ENCODE peak calls at places on chromosomes 16 and 17, in four cellular contexts. K, V, Q and X are unnamed samples.

GRCh38 chr17:59668816-59669215 is 38.4 kb downstream of the PTRH2 start:
- DNase-seq in K (peak), V (no peak), Q (no peak), X (no peak)

GRCh38 chr16:49528564-49529150 is 155.1 kb downstream of the C16orf78 start:
- DNase-seq in K (no peak), V (no peak), Q (no peak), X (no peak)

GRCh38 chr16:70523621-70524405 is at the start of gene SF3B3:
- DNase-seq in K (peak), V (peak), Q (peak), X (peak)

GRCh38 chr16:89883346-89884040 is 10.1 kb downstream of the TCF25 start:
- DNase-seq in K (no peak), V (no peak), Q (no peak), X (no peak)

GRCh38 chr17:48113201-48113676 is 5.7 kb downstream of the SNX11 start:
- DNase-seq in K (no peak), V (no peak), Q (no peak), X (no peak)

GRCh38 chr16:10577305-10578202 is 2.8 kb downstream of the EMP2 start:
- DNase-seq in K (no peak), V (peak), Q (no peak), X (no peak)

GRCh38 chr17:49691086-49691676 is 13.3 kb upstream of the SPOP start:
- DNase-seq in K (no peak), V (no peak), Q (no peak), X (no peak)

GRCh38 chr17:2253768-2254406 is 49.7 kb downstream of the SMG6 start:
- DNase-seq in K (no peak), V (no peak), Q (no peak), X (no peak)

GRCh38 chr16:14307623-14308356 is 236.7 kb downstream of the MRTFB start:
- DNase-seq in K (no peak), V (no peak), Q (no peak), X (no peak)

GRCh38 chr17:65656390-65657250 is 95.2 kb upstream of the AXIN2 start:
- DNase-seq in K (no peak), V (no peak), Q (no peak), X (no peak)

GRCh38 chr17:36932383-36933173 is 4.7 kb upstream of the LHX1 start:
- DNase-seq in K (no peak), V (peak), Q (no peak), X (no peak)

GRCh38 chr16:81692571-81692970 is 86.5 kb upstream of the PLCG2 start:
- DNase-seq in K (no peak), V (no peak), Q (no peak), X (no peak)

GRCh38 chr17:62998665-62999393 is 32.8 kb downstream of the TANC2 start:
- DNase-seq in K (no peak), V (no peak), Q (no peak), X (no peak)

GRCh38 chr16:53285236-53285635 is 149.0 kb upstream of the RBL2 start:
- DNase-seq in K (no peak), V (no peak), Q (no peak), X (no peak)

GRCh38 chr16:89316701-89317100 is 99.2 kb downstream of the ZNF778 start:
- DNase-seq in K (no peak), V (no peak), Q (no peak), X (no peak)

GRCh38 chr17:75679706-75680201 is 12.6 kb downstream of the SAP30BP start:
- DNase-seq in K (peak), V (no peak), Q (no peak), X (no peak)

GRCh38 chr17:47305302-47305923 is 18.3 kb upstream of the EFCAB13 start:
- DNase-seq in K (peak), V (no peak), Q (no peak), X (no peak)

GRCh38 chr17:82859431-82860403 is 19.9 kb upstream of the ZNF750 start:
- DNase-seq in K (no peak), V (peak), Q (peak), X (no peak)

GRCh38 chr16:57834936-57835335 is 32.6 kb upstream of the KIFC3 start:
- DNase-seq in K (peak), V (no peak), Q (no peak), X (no peak)

GRCh38 chr17:33492731-33493260 is 199.7 kb upstream of the ASIC2 start:
- DNase-seq in K (no peak), V (no peak), Q (no peak), X (no peak)

GRCh38 chr17:43212641-43213490 is 1.2 kb downstream of the TMEM106A start:
- DNase-seq in K (no peak), V (no peak), Q (no peak), X (no peak)

GRCh38 chr17:1948517-1948825 is 76.7 kb downstream of the RTN4RL1 start:
- DNase-seq in K (no peak), V (no peak), Q (no peak), X (no peak)

GRCh38 chr17:29583324-29584248 is 5.9 kb downstream of the GIT1 start:
- DNase-seq in K (peak), V (no peak), Q (no peak), X (no peak)

GRCh38 chr16:20611975-20612471 is 35.9 kb upstream of the ACSM2B start:
- DNase-seq in K (no peak), V (peak), Q (no peak), X (no peak)

GRCh38 chr16:75471723-75472634 is 7.5 kb upstream of the TMEM170A start:
- DNase-seq in K (peak), V (peak), Q (no peak), X (no peak)

GRCh38 chr17:75843577-75844529 is at the start of gene UNC13D:
- DNase-seq in K (no peak), V (no peak), Q (peak), X (no peak)

GRCh38 chr16:78696797-78697196 is 597.3 kb downstream of the WWOX start:
- DNase-seq in K (no peak), V (no peak), Q (no peak), X (no peak)

GRCh38 chr17:74426551-74427047 is 5.3 kb upstream of the GPRC5C start:
- DNase-seq in K (no peak), V (no peak), Q (no peak), X (no peak)

GRCh38 chr16:28189237-28189636 is 22.5 kb downstream of the XPO6 start:
- DNase-seq in K (no peak), V (no peak), Q (no peak), X (no peak)

GRCh38 chr17:7884581-7885356 is 3.8 kb upstream of the CHD3 start:
- DNase-seq in K (no peak), V (peak), Q (peak), X (no peak)

GRCh38 chr16:82763371-82763770 is 136.6 kb downstream of the CDH13 start:
- DNase-seq in K (no peak), V (no peak), Q (no peak), X (no peak)

GRCh38 chr16:68445458-68445857 is 2.9 kb downstream of the SMPD3 start:
- DNase-seq in K (peak), V (no peak), Q (no peak), X (no peak)

GRCh38 chr16:17572145-17572544 is 101.4 kb upstream of the XYLT1 start:
- DNase-seq in K (peak), V (no peak), Q (no peak), X (no peak)

GRCh38 chr17:67974598-67975066 is 21.6 kb downstream of the C17orf58 start:
- DNase-seq in K (no peak), V (no peak), Q (no peak), X (no peak)

GRCh38 chr17:44604149-44605115 is 47.1 kb downstream of the FZD2 start:
- DNase-seq in K (no peak), V (no peak), Q (no peak), X (no peak)

GRCh38 chr17:60745544-60745943 is 67.9 kb downstream of the BCAS3 start:
- DNase-seq in K (no peak), V (no peak), Q (no peak), X (no peak)

GRCh38 chr17:75509528-75510258 is 5.6 kb downstream of the CASKIN2 start:
- DNase-seq in K (no peak), V (peak), Q (no peak), X (no peak)

GRCh38 chr16:13307861-13308260 is 406.5 kb downstream of the SHISA9 start:
- DNase-seq in K (no peak), V (no peak), Q (no peak), X (no peak)

GRCh38 chr16:1330260-1330914 is 3.1 kb upstream of the BAIAP3 start:
- DNase-seq in K (no peak), V (no peak), Q (no peak), X (no peak)
- TF ChIP-seq CTCF in K (peak), V (peak), Q (peak), X (peak)

GRCh38 chr16:4314532-4315184 is 1.2 kb upstream of the GLIS2 start:
- DNase-seq in K (no peak), V (peak), Q (no peak), X (no peak)
- TF ChIP-seq CTCF in K (no peak), V (no peak), Q (no peak), X (no peak)

DNA sequence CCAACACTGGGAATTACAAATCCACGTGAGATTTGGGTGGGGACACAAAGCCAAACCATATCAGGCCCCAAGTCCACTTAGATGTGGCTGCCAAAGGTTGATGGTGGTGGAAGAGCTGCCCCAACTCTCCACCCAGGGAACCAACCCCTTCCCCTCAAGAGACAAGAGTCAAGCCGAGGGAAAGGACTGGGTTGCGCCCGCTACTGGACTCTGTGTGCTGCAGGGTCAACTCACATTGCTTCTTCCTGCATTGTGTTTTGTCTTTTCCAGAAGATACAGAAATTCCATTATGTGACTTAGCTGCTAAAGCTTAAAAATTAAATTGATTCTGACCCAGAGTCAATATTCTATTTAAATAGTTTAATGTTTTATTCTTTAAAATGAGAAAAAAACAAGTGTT is 58.5 kb downstream of the ADAMTS18 start:
- DNase-seq in K (no peak), V (no peak), Q (no peak), X (no peak)
- TF ChIP-seq CTCF in K (no peak), V (peak), Q (no peak), X (no peak)

DNA sequence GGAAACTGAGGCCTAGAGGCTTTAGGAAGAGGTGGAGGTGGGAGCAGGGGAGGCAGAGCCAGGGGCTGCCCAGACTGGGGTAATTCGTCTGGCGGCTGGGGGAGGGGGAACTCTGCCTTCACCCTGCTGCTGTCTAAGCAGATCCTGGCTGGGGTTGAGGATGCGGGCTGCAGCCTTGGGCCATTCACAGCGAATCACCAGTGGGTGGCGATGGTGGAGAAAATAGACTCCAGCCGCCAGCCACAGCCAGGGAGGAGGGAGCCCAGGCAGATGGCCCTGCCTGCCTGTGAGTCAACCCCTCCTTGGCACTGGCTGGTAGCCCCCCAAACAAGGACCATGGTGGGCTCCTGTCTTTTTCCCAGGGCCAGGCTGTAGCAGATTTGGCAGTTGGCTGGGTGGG is 41.7 kb upstream of the CDH5 start:
- DNase-seq in K (peak), V (no peak), Q (no peak), X (no peak)
- TF ChIP-seq CTCF in K (no peak), V (no peak), Q (no peak), X (no peak)

GRCh38 chr17:79835470-79835899 is 3.8 kb downstream of the CBX4 start:
- DNase-seq in K (no peak), V (no peak), Q (no peak), X (no peak)
- TF ChIP-seq CTCF in K (no peak), V (no peak), Q (no peak), X (no peak)